ENCODE peak calls at places on chromosomes 6 and 20, in six cellular contexts. One of them, this sample, is unnamed.

GRCh38 chr6:7188492-7188891 is 80.7 kb downstream of the RREB1 start:
- ATAC-seq in HCT116: no peak
- ATAC-seq in upper lobe of left lung: peak; percentile 84
- ATAC-seq in GM12878: peak; percentile 99
- ATAC-seq in HepG2: no peak
- ATAC-seq in K562: no peak
- ATAC-seq in this sample: peak; percentile 41

GRCh38 chr6:147176795-147177194 is 27.4 kb upstream of the STXBP5 start:
- ATAC-seq in HCT116: no peak
- ATAC-seq in upper lobe of left lung: no peak
- ATAC-seq in GM12878: no peak
- ATAC-seq in HepG2: no peak
- ATAC-seq in K562: no peak
- ATAC-seq in this sample: no peak

GRCh38 chr6:88814909-88815308 is 148.5 kb downstream of the RNGTT start:
- ATAC-seq in HCT116: no peak
- ATAC-seq in upper lobe of left lung: no peak
- ATAC-seq in GM12878: no peak
- ATAC-seq in HepG2: peak; percentile 85
- ATAC-seq in K562: peak; percentile 38
- ATAC-seq in this sample: no peak

GRCh38 chr6:132746049-132746448 is 11.7 kb downstream of the VNN2 start:
- ATAC-seq in HCT116: no peak
- ATAC-seq in upper lobe of left lung: peak; percentile 47
- ATAC-seq in GM12878: no peak
- ATAC-seq in HepG2: no peak
- ATAC-seq in K562: no peak
- ATAC-seq in this sample: no peak

GRCh38 chr6:71181565-71181964 is 107.0 kb upstream of the OGFRL1 start:
- ATAC-seq in HCT116: peak; percentile 98
- ATAC-seq in upper lobe of left lung: peak; percentile 34
- ATAC-seq in GM12878: no peak
- ATAC-seq in HepG2: no peak
- ATAC-seq in K562: no peak
- ATAC-seq in this sample: no peak

GRCh38 chr20:39264506-39265172 is 302.5 kb downstream of the DHX35 start:
- ATAC-seq in HCT116: peak; percentile 90
- ATAC-seq in upper lobe of left lung: peak; percentile 80
- ATAC-seq in GM12878: peak; percentile 80
- ATAC-seq in HepG2: peak; percentile 84
- ATAC-seq in K562: peak; percentile 88
- ATAC-seq in this sample: peak; percentile 50

GRCh38 chr6:39420300-39421265 is 98.1 kb upstream of the KCNK16 start:
- ATAC-seq in HCT116: no peak
- ATAC-seq in upper lobe of left lung: no peak
- ATAC-seq in GM12878: no peak
- ATAC-seq in HepG2: no peak
- ATAC-seq in K562: no peak
- ATAC-seq in this sample: peak; percentile 80

GRCh38 chr6:114170958-114171387 is 171.8 kb downstream of the HS3ST5 start:
- ATAC-seq in HCT116: no peak
- ATAC-seq in upper lobe of left lung: no peak
- ATAC-seq in GM12878: no peak
- ATAC-seq in HepG2: peak; percentile 47
- ATAC-seq in K562: no peak
- ATAC-seq in this sample: no peak

GRCh38 chr20:38789503-38790209 is 15.8 kb upstream of the PPP1R16B start:
- ATAC-seq in HCT116: peak; percentile 70
- ATAC-seq in upper lobe of left lung: no peak
- ATAC-seq in GM12878: no peak
- ATAC-seq in HepG2: peak; percentile 13
- ATAC-seq in K562: peak; percentile 30
- ATAC-seq in this sample: no peak

GRCh38 chr6:143276436-143276835 is 174.1 kb downstream of the ADAT2 start:
- ATAC-seq in HCT116: no peak
- ATAC-seq in upper lobe of left lung: no peak
- ATAC-seq in GM12878: peak; percentile 94
- ATAC-seq in HepG2: no peak
- ATAC-seq in K562: no peak
- ATAC-seq in this sample: no peak

GRCh38 chr6:145017051-145017450 is 718.3 kb downstream of the EPM2A start:
- ATAC-seq in HCT116: no peak
- ATAC-seq in upper lobe of left lung: no peak
- ATAC-seq in GM12878: no peak
- ATAC-seq in HepG2: no peak
- ATAC-seq in K562: no peak
- ATAC-seq in this sample: no peak

GRCh38 chr6:40419881-40420705 is 167.1 kb downstream of the LRFN2 start:
- ATAC-seq in HCT116: no peak
- ATAC-seq in upper lobe of left lung: no peak
- ATAC-seq in GM12878: no peak
- ATAC-seq in HepG2: no peak
- ATAC-seq in K562: no peak
- ATAC-seq in this sample: no peak

GRCh38 chr20:63409066-63409833 is 48.1 kb upstream of the CHRNA4 start:
- ATAC-seq in HCT116: peak; percentile 89
- ATAC-seq in upper lobe of left lung: no peak
- ATAC-seq in GM12878: no peak
- ATAC-seq in HepG2: no peak
- ATAC-seq in K562: no peak
- ATAC-seq in this sample: no peak

GRCh38 chr6:137795510-137795909 is 71.5 kb upstream of the TNFAIP3 start:
- ATAC-seq in HCT116: no peak
- ATAC-seq in upper lobe of left lung: no peak
- ATAC-seq in GM12878: no peak
- ATAC-seq in HepG2: no peak
- ATAC-seq in K562: no peak
- ATAC-seq in this sample: no peak

DNA sequence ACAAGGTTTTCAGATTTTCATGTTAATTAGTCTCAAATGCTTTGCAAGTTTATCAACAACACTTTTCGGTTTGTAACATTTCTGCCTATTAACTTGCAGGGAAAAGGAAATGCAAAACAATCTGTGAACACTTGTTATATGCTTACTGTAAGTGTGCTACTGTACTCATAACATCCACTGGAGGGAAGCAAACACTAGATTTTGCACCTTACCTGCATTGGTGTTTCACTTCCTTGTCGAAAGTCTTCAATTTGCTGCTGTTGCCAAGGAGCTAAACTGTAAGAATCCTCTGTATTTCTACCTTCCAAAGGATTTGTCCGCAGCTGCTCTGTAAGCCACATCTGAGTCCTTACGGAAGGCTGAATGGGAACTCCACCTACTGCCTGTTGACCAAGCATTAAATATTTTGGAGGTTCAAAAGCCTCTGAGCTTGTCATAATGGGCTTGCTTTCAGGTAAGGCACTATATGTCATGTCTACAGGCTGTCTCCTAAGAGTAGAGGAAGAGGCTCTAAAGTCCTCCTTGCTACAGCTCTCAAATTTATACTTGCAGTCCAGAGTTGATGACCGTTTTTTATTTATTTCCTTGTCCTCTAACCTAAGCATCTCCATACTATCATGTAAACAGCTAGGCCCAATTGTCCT is 17.3 kb downstream of the PLN start:
- ATAC-seq in HCT116: peak; percentile 66
- ATAC-seq in upper lobe of left lung: peak; percentile 29
- ATAC-seq in GM12878: peak; percentile 100
- ATAC-seq in HepG2: peak; percentile 87
- ATAC-seq in K562: peak; percentile 90
- ATAC-seq in this sample: no peak
- TF ChIP-seq CTCF in HCT116: peak; percentile 46
- TF ChIP-seq CTCF in upper lobe of left lung: no peak
- TF ChIP-seq CTCF in GM12878: peak; percentile 80
- TF ChIP-seq CTCF in HepG2: peak; percentile 70
- TF ChIP-seq CTCF in K562: peak; percentile 55
- TF ChIP-seq CTCF in this sample: no peak

GRCh38 chr6:41786451-41787218 is 859 bp upstream of the TOMM6 start:
- ATAC-seq in HCT116: peak; percentile 82
- ATAC-seq in upper lobe of left lung: peak; percentile 95
- ATAC-seq in GM12878: peak; percentile 91
- ATAC-seq in HepG2: peak; percentile 91
- ATAC-seq in K562: peak; percentile 92
- ATAC-seq in this sample: peak; percentile 90
- TF ChIP-seq POLR2A in HCT116: peak; percentile 38
- TF ChIP-seq POLR2A in upper lobe of left lung: no peak
- TF ChIP-seq POLR2A in GM12878: no peak
- TF ChIP-seq POLR2A in HepG2: no peak
- TF ChIP-seq POLR2A in K562: no peak
- TF ChIP-seq POLR2A in this sample: peak; percentile 29

DNA sequence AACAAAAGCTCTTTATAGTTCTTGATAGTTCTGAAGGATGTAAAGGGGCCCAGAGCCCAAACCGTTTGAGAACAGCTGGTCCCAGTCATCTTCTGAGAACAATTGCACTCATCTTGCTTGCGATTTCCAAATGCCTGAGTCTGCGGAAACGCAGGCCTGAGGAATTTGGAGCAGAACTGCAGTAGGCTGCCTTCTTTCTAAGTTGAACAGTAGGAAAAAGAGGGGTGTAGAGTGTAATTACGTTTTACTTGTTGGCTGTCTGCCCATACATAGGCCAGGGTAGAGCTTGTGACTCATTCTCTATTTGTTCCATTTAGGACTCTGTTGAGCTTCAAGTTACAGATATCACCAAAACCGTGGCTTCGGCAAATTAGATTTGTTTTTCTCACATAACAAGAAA is 42.0 kb upstream of the KIF16B start:
- ATAC-seq in HCT116: no peak
- ATAC-seq in upper lobe of left lung: peak; percentile 51
- ATAC-seq in GM12878: no peak
- ATAC-seq in HepG2: no peak
- ATAC-seq in K562: no peak
- ATAC-seq in this sample: no peak
- TF ChIP-seq POLR2AphosphoS5 in HCT116: no peak
- TF ChIP-seq POLR2AphosphoS5 in upper lobe of left lung: no peak
- TF ChIP-seq POLR2AphosphoS5 in GM12878: no peak
- TF ChIP-seq POLR2AphosphoS5 in HepG2: no peak
- TF ChIP-seq POLR2AphosphoS5 in K562: no peak
- TF ChIP-seq POLR2AphosphoS5 in this sample: no peak

DNA sequence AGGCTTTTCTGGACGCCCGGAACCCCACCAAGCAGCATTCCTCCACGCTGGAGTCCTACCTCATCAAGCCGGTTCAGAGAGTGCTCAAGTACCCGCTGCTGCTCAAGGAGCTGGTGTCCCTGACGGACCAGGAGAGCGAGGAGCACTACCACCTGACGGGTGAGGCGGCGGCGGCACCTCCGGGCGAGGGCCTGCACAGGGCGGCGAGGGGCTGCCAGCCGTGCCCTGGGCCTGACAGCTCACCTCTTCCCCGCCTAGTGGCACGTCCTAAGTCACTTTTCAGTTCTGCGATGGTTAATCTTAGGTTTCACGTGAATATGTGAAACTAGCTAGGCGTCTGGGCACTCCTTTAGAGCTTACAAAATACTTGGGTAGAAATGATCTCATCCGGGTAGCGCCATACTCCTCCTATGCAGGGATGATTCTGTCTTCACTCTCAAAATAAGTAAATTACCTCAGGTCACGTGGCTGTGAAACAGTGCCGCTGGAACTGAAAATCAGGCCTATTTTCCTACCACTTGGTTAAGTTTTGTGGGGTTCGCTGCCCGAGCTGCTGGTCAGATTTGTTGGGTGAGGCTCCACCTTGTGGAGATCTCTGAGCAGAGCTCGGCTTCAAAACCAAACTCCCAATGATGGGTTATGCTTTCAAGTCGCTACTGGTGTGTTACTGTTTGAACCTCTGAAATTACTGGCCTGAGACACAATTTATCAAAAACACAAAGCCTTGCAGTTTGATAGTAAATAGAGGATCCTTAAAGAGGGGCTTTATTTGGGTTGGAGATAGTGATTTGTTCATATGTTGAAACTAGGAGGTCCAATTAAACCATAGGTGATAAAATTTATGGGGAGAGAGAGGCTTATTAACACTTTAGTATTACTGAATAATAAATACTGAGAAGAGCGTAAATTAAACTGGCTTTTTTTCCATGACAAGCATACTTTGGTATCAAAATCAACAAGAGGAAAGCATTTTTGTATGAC is 15.5 kb upstream of the CLDN20 start:
- ATAC-seq in HCT116: peak; percentile 74
- ATAC-seq in upper lobe of left lung: peak; percentile 79
- ATAC-seq in GM12878: peak; percentile 88
- ATAC-seq in HepG2: peak; percentile 51
- ATAC-seq in K562: peak; percentile 68
- ATAC-seq in this sample: peak; percentile 67
- TF ChIP-seq CTCF in HCT116: peak; percentile 57
- TF ChIP-seq CTCF in upper lobe of left lung: peak; percentile 27
- TF ChIP-seq CTCF in GM12878: peak; percentile 67
- TF ChIP-seq CTCF in HepG2: peak; percentile 61
- TF ChIP-seq CTCF in K562: peak; percentile 53
- TF ChIP-seq CTCF in this sample: peak; percentile 49

GRCh38 chr6:33316603-33317417 is 734 bp downstream of the ZBTB22 start:
- ATAC-seq in HCT116: no peak
- ATAC-seq in upper lobe of left lung: no peak
- ATAC-seq in GM12878: no peak
- ATAC-seq in HepG2: no peak
- ATAC-seq in K562: no peak
- ATAC-seq in this sample: no peak

GRCh38 chr6:33318426-33319073 is 1.0 kb upstream of the ZBTB22 start:
- ATAC-seq in HCT116: no peak
- ATAC-seq in upper lobe of left lung: no peak
- ATAC-seq in GM12878: no peak
- ATAC-seq in HepG2: no peak
- ATAC-seq in K562: no peak
- ATAC-seq in this sample: no peak

GRCh38 chr6:33317418-33317667 is 201 bp downstream of the ZBTB22 start:
- ATAC-seq in HCT116: no peak
- ATAC-seq in upper lobe of left lung: peak; percentile 18
- ATAC-seq in GM12878: no peak
- ATAC-seq in HepG2: no peak
- ATAC-seq in K562: no peak
- ATAC-seq in this sample: no peak

GRCh38 chr6:33315753-33316602 is 1.6 kb downstream of the ZBTB22 start:
- ATAC-seq in HCT116: no peak
- ATAC-seq in upper lobe of left lung: no peak
- ATAC-seq in GM12878: no peak
- ATAC-seq in HepG2: no peak
- ATAC-seq in K562: no peak
- ATAC-seq in this sample: no peak

GRCh38 chr6:33317668-33318425 is at the start of gene ZBTB22:
- ATAC-seq in HCT116: peak; percentile 82
- ATAC-seq in upper lobe of left lung: peak; percentile 86
- ATAC-seq in GM12878: peak; percentile 69
- ATAC-seq in HepG2: peak; percentile 79
- ATAC-seq in K562: peak; percentile 82
- ATAC-seq in this sample: peak; percentile 90
- TF ChIP-seq POLR2A in HCT116: no peak
- TF ChIP-seq POLR2A in upper lobe of left lung: no peak
- TF ChIP-seq POLR2A in GM12878: peak; percentile 58
- TF ChIP-seq POLR2A in HepG2: no peak
- TF ChIP-seq POLR2A in K562: peak; percentile 72
- TF ChIP-seq POLR2A in this sample: peak; percentile 20

GRCh38 chr20:50388733-50389436 is 121.3 kb upstream of the PTPN1 start:
- ATAC-seq in HCT116: no peak
- ATAC-seq in upper lobe of left lung: no peak
- ATAC-seq in GM12878: no peak
- ATAC-seq in HepG2: peak; percentile 68
- ATAC-seq in K562: no peak
- ATAC-seq in this sample: no peak
- TF ChIP-seq POLR2AphosphoS5 in HCT116: no peak
- TF ChIP-seq POLR2AphosphoS5 in upper lobe of left lung: no peak
- TF ChIP-seq POLR2AphosphoS5 in GM12878: no peak
- TF ChIP-seq POLR2AphosphoS5 in HepG2: no peak
- TF ChIP-seq POLR2AphosphoS5 in K562: no peak
- TF ChIP-seq POLR2AphosphoS5 in this sample: no peak

This sample was measured in gastroesophageal sphincter.